ENCODE peak calls at places on chromosomes 3 and 15, in seven cellular contexts. B is lower lobe of right lung, U is GM13977, P is NCI-H1105 treated with DMSO at 0.1 percent for 48 hours, H is endodermal cell, M is LHCN-M2, V is mesendoderm. O is an unnamed sample.

GRCh38 chr3:101635954-101636798 is 40.8 kb downstream of the ZBTB11 start:
- DNase-seq in U (peak; percentile 67), H (peak; percentile 92), V (peak; percentile 71), M (peak; percentile 45), P (peak; percentile 9), B (peak; percentile 59), O (peak; percentile 54)

GRCh38 chr3:29140706-29141105 is 140.2 kb upstream of the RBMS3 start:
- DNase-seq in U (no peak), B (no peak), P (no peak), H (no peak), M (peak; percentile 80), V (no peak), O (no peak)

GRCh38 chr3:62892951-62893350 is 17.7 kb upstream of the CADPS start:
- DNase-seq in B (no peak), P (no peak), H (no peak), U (no peak), V (peak; percentile 54), M (no peak), O (no peak)

GRCh38 chr3:143120716-143121239 is 1.2 kb downstream of the CHST2 start:
- DNase-seq in M (peak; percentile 52), H (peak; percentile 74), V (peak; percentile 52), U (peak; percentile 69), B (peak; percentile 46), P (no peak), O (peak; percentile 51)

GRCh38 chr3:114035146-114035545 is 21.2 kb downstream of the CCDC191 start:
- DNase-seq in U (no peak), H (no peak), B (no peak), V (no peak), M (peak; percentile 11), P (no peak), O (no peak)

GRCh38 chr3:111729087-111729846 is 129.8 kb upstream of the PHLDB2 start:
- DNase-seq in B (no peak), M (peak; percentile 91), U (no peak), V (no peak), P (no peak), H (no peak), O (no peak)

GRCh38 chr15:28098766-28099554 is at the start of gene OCA2:
- DNase-seq in H (peak; percentile 97), V (peak; percentile 81), M (peak; percentile 67), P (no peak), U (no peak), B (peak; percentile 79), O (peak; percentile 56)

GRCh38 chr3:138042043-138042442 is 32.1 kb downstream of the CLDN18 start:
- DNase-seq in V (no peak), B (no peak), M (peak; percentile 76), H (no peak), P (no peak), U (no peak), O (no peak)

GRCh38 chr15:62495670-62496328 is 330.7 kb upstream of the C2CD4B start:
- DNase-seq in M (peak; percentile 84), H (no peak), U (no peak), B (no peak), V (peak; percentile 35), P (peak; percentile 91), O (no peak)